ENCODE peak calls at places on chromosomes 5 and 9, in six cellular contexts. U, F, R, E, N and I are unnamed samples.

GRCh38 chr5:118857700-118858099 is 130.6 kb downstream of the DTWD2 start:
- DNase-seq in R (no peak), N (no peak), F (no peak), E (no peak), U (no peak), I (no peak)

GRCh38 chr9:35481347-35481975 is 8.4 kb upstream of the RUSC2 start:
- DNase-seq in F (peak), N (no peak), U (no peak), R (peak), E (peak), I (peak)

GRCh38 chr5:131999471-131999931 is 12.0 kb downstream of the ACSL6 start:
- DNase-seq in N (no peak), U (no peak), F (no peak), R (no peak), E (peak), I (no peak)

GRCh38 chr9:120928720-120929389 is 2.3 kb upstream of the TRAF1 start:
- DNase-seq in E (peak), R (peak), U (peak), N (peak), F (peak), I (peak)

GRCh38 chr5:32388429-32389111 is 56.0 kb downstream of the ZFR start:
- DNase-seq in F (no peak), U (no peak), E (no peak), N (no peak), R (peak), I (peak)

GRCh38 chr5:50663636-50664035 is 2.8 kb upstream of the PARP8 start:
- DNase-seq in R (no peak), N (peak), F (no peak), U (no peak), E (no peak), I (no peak)

GRCh38 chr5:160291467-160291866 is 20.9 kb downstream of the CCNJL start:
- DNase-seq in R (no peak), E (no peak), F (no peak), N (no peak), U (no peak), I (no peak)

GRCh38 chr9:14768561-14769234 is 46.2 kb upstream of the CER1 start:
- DNase-seq in N (no peak), R (peak), E (peak), F (peak), U (no peak), I (peak)

GRCh38 chr9:16867571-16868311 is 2.7 kb downstream of the BNC2 start:
- DNase-seq in E (no peak), F (no peak), U (no peak), N (no peak), R (peak), I (peak)

GRCh38 chr9:114467910-114468309 is 37.4 kb downstream of the WHRN start:
- DNase-seq in N (no peak), R (no peak), U (peak), F (no peak), E (peak), I (no peak)

GRCh38 chr9:122030357-122030756 is 62.8 kb downstream of the TTLL11 start:
- DNase-seq in U (no peak), N (no peak), E (no peak), R (no peak), F (no peak), I (no peak)

GRCh38 chr9:15182755-15183154 is 124.3 kb downstream of the TTC39B start:
- DNase-seq in F (no peak), R (peak), U (no peak), N (no peak), E (no peak), I (no peak)